ENCODE peak calls at places on chromosome 17, in nine cellular contexts. D is anterior cingulate cortex; E is HT-29; S is activated CD4-positive, alpha-beta T cell treated with anti-CD3 and anti-CD28 coated beads for 48 hours; H is AG20443; C is COR-L47; I is transverse colon; J is GM13977; G is CD4-positive, alpha-beta memory T cell. Y is an unnamed sample.

GRCh38 chr17:80146121-80147034 is 550 bp downstream of the EIF4A3 start:
- DNase-seq in D (no peak), E (peak), S (peak), H (peak), C (no peak), I (no peak), J (peak), G (no peak), Y (peak)

GRCh38 chr17:17350491-17351355 is 47.5 kb downstream of the NT5M start:
- DNase-seq in D (no peak), E (no peak), S (no peak), H (peak), C (no peak), I (no peak), J (no peak), G (no peak), Y (peak)

GRCh38 chr17:34357398-34357797 is 1.1 kb downstream of the CCL13 start:
- DNase-seq in D (no peak), E (peak), S (no peak), H (no peak), C (no peak), I (no peak), J (no peak), G (no peak), Y (no peak)

GRCh38 chr17:68196394-68197090 is 51.3 kb upstream of the AMZ2 start:
- DNase-seq in D (no peak), E (no peak), S (no peak), H (peak), C (no peak), I (no peak), J (no peak), G (no peak), Y (no peak)

GRCh38 chr17:80817321-80817845 is 174.3 kb upstream of the CHMP6 start:
- DNase-seq in D (no peak), E (no peak), S (no peak), H (no peak), C (no peak), I (no peak), J (no peak), G (no peak), Y (no peak)

GRCh38 chr17:10215286-10215685 is 16.9 kb upstream of the GAS7 start:
- DNase-seq in D (no peak), E (no peak), S (no peak), H (no peak), C (no peak), I (no peak), J (no peak), G (no peak), Y (no peak)

GRCh38 chr17:2057714-2058520 is 3.0 kb downstream of the HIC1 start:
- DNase-seq in D (no peak), E (no peak), S (no peak), H (no peak), C (no peak), I (no peak), J (no peak), G (peak), Y (peak)

GRCh38 chr17:77974396-77974795 is 15.9 kb downstream of the TNRC6C start:
- DNase-seq in D (no peak), E (no peak), S (no peak), H (no peak), C (no peak), I (no peak), J (no peak), G (no peak), Y (no peak)

GRCh38 chr17:28758411-28759121 is 14.8 kb downstream of the TRAF4 start:
- DNase-seq in D (no peak), E (no peak), S (no peak), H (no peak), C (no peak), I (no peak), J (no peak), G (no peak), Y (no peak)

GRCh38 chr17:79747508-79748295 is 17.0 kb downstream of the ENPP7 start:
- DNase-seq in D (no peak), E (no peak), S (no peak), H (no peak), C (peak), I (no peak), J (peak), G (no peak), Y (no peak)

GRCh38 chr17:15134363-15134762 is 130.8 kb downstream of the PMP22 start:
- DNase-seq in D (no peak), E (no peak), S (no peak), H (no peak), C (no peak), I (no peak), J (no peak), G (no peak), Y (no peak)

GRCh38 chr17:19021622-19022083 is 17.1 kb upstream of the FAM83G start:
- DNase-seq in D (no peak), E (no peak), S (peak), H (no peak), C (no peak), I (no peak), J (no peak), G (peak), Y (no peak)

GRCh38 chr17:57530508-57530907 is 214.6 kb downstream of the CCDC182 start:
- DNase-seq in D (no peak), E (no peak), S (no peak), H (no peak), C (peak), I (no peak), J (no peak), G (no peak), Y (no peak)

GRCh38 chr17:206941-207560 is 25.6 kb upstream of the DOC2B start:
- DNase-seq in D (no peak), E (no peak), S (no peak), H (no peak), C (no peak), I (no peak), J (no peak), G (no peak), Y (no peak)

GRCh38 chr17:61461967-61462733 is 9.9 kb downstream of the TBX4 start:
- DNase-seq in D (no peak), E (no peak), S (no peak), H (peak), C (no peak), I (no peak), J (no peak), G (no peak), Y (no peak)

GRCh38 chr17:77475012-77475976 is 334.5 kb downstream of the SEC14L1 start:
- DNase-seq in D (no peak), E (no peak), S (peak), H (peak), C (no peak), I (no peak), J (no peak), G (peak), Y (peak)